ENCODE peak calls at places on chromosomes 2 and 18, in seven cellular contexts. D is NT2/D1, Q is T-helper 2 cell, R is iPS-NIHi11, C is A549, S is right lobe of liver, Z is AG10803. U is an unnamed sample.

GRCh38 chr18:50961974-50962373 is 5.9 kb upstream of the ELAC1 start:
- DNase-seq in C (no peak), Z (no peak), D (no peak), Q (no peak), R (no peak), S (no peak), U (no peak)

GRCh38 chr2:231648579-231649174 is 56.0 kb downstream of the TEX44 start:
- DNase-seq in Q (peak; percentile 32), C (peak; percentile 62), D (no peak), Z (peak; percentile 34), S (peak; percentile 79), R (peak; percentile 75), U (peak; percentile 65)

GRCh38 chr2:26623541-26624497 is 17.3 kb downstream of the CIB4 start:
- DNase-seq in R (no peak), Q (no peak), D (no peak), C (no peak), S (peak; percentile 10), Z (no peak), U (no peak)

GRCh38 chr2:25257032-25257455 is 84.7 kb downstream of the DNMT3A start:
- DNase-seq in Q (no peak), S (no peak), D (no peak), R (no peak), Z (peak; percentile 47), C (no peak), U (no peak)

GRCh38 chr2:105490956-105491355 is 92.1 kb upstream of the FHL2 start:
- DNase-seq in Q (no peak), D (no peak), S (peak; percentile 71), Z (no peak), C (no peak), R (no peak), U (no peak)

GRCh38 chr2:238061310-238062202 is 755 bp downstream of the SCLY start:
- DNase-seq in R (peak; percentile 52), C (peak; percentile 53), D (peak; percentile 27), S (peak; percentile 61), Z (peak; percentile 25), Q (no peak), U (peak; percentile 35)

GRCh38 chr18:31774960-31775359 is 14.3 kb upstream of the SLC25A52 start:
- DNase-seq in R (no peak), Z (no peak), C (no peak), S (no peak), Q (no peak), D (no peak), U (peak; percentile 71)

GRCh38 chr18:69757733-69758132 is 189.9 kb downstream of the CD226 start:
- DNase-seq in Z (no peak), S (no peak), C (no peak), Q (no peak), R (peak; percentile 39), D (peak; percentile 8), U (no peak)

GRCh38 chr18:36572135-36572856 is 256.5 kb downstream of the TPGS2 start:
- DNase-seq in S (peak; percentile 39), Q (no peak), D (no peak), Z (peak; percentile 66), C (peak; percentile 5), R (peak; percentile 46), U (peak; percentile 19)

GRCh38 chr2:227228061-227228667 is 63.7 kb downstream of the COL4A3 start:
- DNase-seq in C (peak; percentile 7), Q (no peak), D (no peak), S (peak; percentile 44), R (peak; percentile 24), Z (peak; percentile 28), U (no peak)

GRCh38 chr2:10863837-10864236 is 47.9 kb upstream of the KCNF1 start:
- DNase-seq in S (no peak), Q (no peak), C (no peak), D (no peak), Z (no peak), R (no peak), U (no peak)

U was measured in HepG2.